ENCODE peak calls at places on chromosomes 13 and 19, in six cellular contexts. V is SHP77; T is ovary; J is HFF-Myc; K is GM23338; Z is activated CD4-positive, alpha-beta T cell treated with anti-CD3 and anti-CD28 coated beads for 48 hours. W is an unnamed sample.

GRCh38 chr13:59458908-59459579 is 704.7 kb downstream of the DIAPH3 start:
- DNase-seq in V (peak; percentile 16), T (no peak), J (peak; percentile 69), K (peak; percentile 31), Z (no peak), W (peak; percentile 50)

GRCh38 chr19:48918801-48919247 is 14.7 kb upstream of the DHDH start:
- DNase-seq in V (no peak), T (no peak), J (no peak), K (peak; percentile 92), Z (peak; percentile 36), W (no peak)

GRCh38 chr13:111846396-111847174 is 220.4 kb upstream of the SOX1 start:
- DNase-seq in V (no peak), T (no peak), J (no peak), K (peak; percentile 61), Z (no peak), W (no peak)

GRCh38 chr19:5554828-5555227 is 12.9 kb downstream of the TINCR start:
- DNase-seq in V (no peak), T (no peak), J (no peak), K (no peak), Z (no peak), W (no peak)

GRCh38 chr19:3692141-3693029 is 7.9 kb downstream of the PIP5K1C start:
- DNase-seq in V (no peak), T (no peak), J (no peak), K (no peak), Z (peak; percentile 70), W (no peak)

GRCh38 chr13:46655727-46656180 is 102.8 kb downstream of the LRCH1 start:
- DNase-seq in V (no peak), T (no peak), J (no peak), K (peak; percentile 59), Z (no peak), W (no peak)

GRCh38 chr13:25776722-25777121 is 275.1 kb downstream of the SHISA2 start:
- DNase-seq in V (no peak), T (no peak), J (no peak), K (no peak), Z (no peak), W (no peak)

GRCh38 chr19:33683881-33684549 is 62.3 kb downstream of the CHST8 start:
- DNase-seq in V (no peak), T (no peak), J (peak; percentile 3), K (peak; percentile 91), Z (peak; percentile 26), W (peak; percentile 17)

GRCh38 chr19:38062959-38063786 is 156.2 kb downstream of the SIPA1L3 start:
- DNase-seq in V (peak; percentile 95), T (no peak), J (peak; percentile 77), K (no peak), Z (no peak), W (no peak)

GRCh38 chr19:2288010-2288742 is 6.2 kb upstream of the PEAK3 start:
- DNase-seq in V (no peak), T (no peak), J (no peak), K (no peak), Z (no peak), W (no peak)

GRCh38 chr13:42544246-42544915 is 29.6 kb upstream of the TNFSF11 start:
- DNase-seq in V (no peak), T (no peak), J (no peak), K (no peak), Z (no peak), W (peak; percentile 23)

GRCh38 chr13:99193152-99193551 is 7.5 kb upstream of the UBAC2 start:
- DNase-seq in V (no peak), T (no peak), J (no peak), K (no peak), Z (no peak), W (no peak)

GRCh38 chr13:64531400-64531799 is 2698.7 kb downstream of the PCDH9 start:
- DNase-seq in V (no peak), T (no peak), J (no peak), K (no peak), Z (no peak), W (no peak)

GRCh38 chr13:40666905-40667621 is 622 bp upstream of the FOXO1 start:
- DNase-seq in V (no peak), T (peak; percentile 59), J (no peak), K (peak; percentile 70), Z (no peak), W (no peak)

GRCh38 chr19:45901432-45901903 is 945 bp downstream of the MYPOP start:
- DNase-seq in V (peak; percentile 26), T (peak; percentile 68), J (no peak), K (peak; percentile 35), Z (peak; percentile 46), W (no peak)

GRCh38 chr19:2549701-2550191 is 73.8 kb downstream of the GADD45B start:
- DNase-seq in V (no peak), T (peak; percentile 58), J (no peak), K (no peak), Z (no peak), W (no peak)

GRCh38 chr13:55615080-55615479 is 1525.6 kb upstream of the PRR20A start:
- DNase-seq in V (no peak), T (no peak), J (no peak), K (no peak), Z (no peak), W (no peak)

GRCh38 chr13:23960566-23961156 is 63.4 kb upstream of the C1QTNF9B start:
- DNase-seq in V (peak; percentile 21), T (no peak), J (no peak), K (peak; percentile 80), Z (no peak), W (peak; percentile 55)

GRCh38 chr13:44416297-44416696 is 42.7 kb downstream of the SERP2 start:
- DNase-seq in V (no peak), T (no peak), J (no peak), K (no peak), Z (no peak), W (no peak)

GRCh38 chr19:40614595-40615411 is 13.6 kb downstream of the LTBP4 start:
- DNase-seq in V (no peak), T (peak; percentile 92), J (peak; percentile 95), K (peak; percentile 96), Z (peak; percentile 99), W (peak; percentile 98)

GRCh38 chr19:48403606-48404005 is 10.1 kb downstream of the GRIN2D start:
- DNase-seq in V (peak; percentile 32), T (no peak), J (no peak), K (peak; percentile 93), Z (peak; percentile 57), W (peak; percentile 66)

GRCh38 chr13:111962431-111962891 is 104.5 kb upstream of the SOX1 start:
- DNase-seq in V (no peak), T (no peak), J (no peak), K (no peak), Z (no peak), W (no peak)

GRCh38 chr13:73748404-73748803 is 385.8 kb downstream of the KLF12 start:
- DNase-seq in V (no peak), T (no peak), J (no peak), K (no peak), Z (no peak), W (no peak)